ENCODE peak calls at places on chromosomes 12 and 14, in seven cellular contexts. N, W, A, Z, L, E and C are unnamed samples.

GRCh38 chr14:34865889-34866574 is 9.1 kb downstream of the BAZ1A start:
- DNase-seq in A (no peak), L (no peak), W (no peak), E (no peak), Z (no peak), N (no peak), C (no peak)

GRCh38 chr14:77303417-77304156 is 17.1 kb downstream of the POMT2 start:
- DNase-seq in Z (peak), E (peak), A (peak), W (no peak), N (peak), L (peak), C (no peak)

GRCh38 chr12:6135071-6135470 is 10.6 kb upstream of the VWF start:
- DNase-seq in E (peak), W (no peak), L (no peak), Z (peak), A (peak), N (no peak), C (no peak)

GRCh38 chr12:104457746-104458644 is 1.2 kb downstream of the CHST11 start:
- DNase-seq in Z (peak), N (no peak), A (peak), L (peak), W (peak), E (no peak), C (peak)

GRCh38 chr14:95313707-95314106 is 6.0 kb downstream of the CLMN start:
- DNase-seq in Z (peak), E (peak), A (peak), W (peak), N (peak), L (peak), C (no peak)

GRCh38 chr14:37824936-37825698 is 229.7 kb downstream of the TTC6 start:
- DNase-seq in W (no peak), Z (peak), A (peak), N (no peak), E (peak), L (no peak), C (no peak)

GRCh38 chr14:75826599-75826998 is 155.2 kb downstream of the TGFB3 start:
- DNase-seq in L (peak), E (no peak), N (no peak), A (peak), Z (peak), W (no peak), C (no peak)

GRCh38 chr12:9951026-9951652 is 19.0 kb upstream of the CLEC2A start:
- DNase-seq in E (no peak), W (no peak), Z (no peak), A (no peak), N (no peak), L (no peak), C (no peak)

GRCh38 chr12:897386-897785 is 52.1 kb downstream of the RAD52 start:
- DNase-seq in E (no peak), W (no peak), N (no peak), Z (no peak), A (no peak), L (no peak), C (no peak)

GRCh38 chr12:113463746-113464743 is 7.6 kb downstream of the LHX5 start:
- DNase-seq in L (no peak), W (peak), N (no peak), A (peak), E (no peak), Z (peak), C (peak)

GRCh38 chr14:99029150-99029915 is 242.7 kb downstream of the BCL11B start:
- DNase-seq in Z (no peak), W (no peak), E (no peak), N (no peak), A (no peak), L (no peak), C (no peak)

GRCh38 chr14:106842687-106843086 is 1316.3 kb downstream of the TMEM121 start:
- DNase-seq in Z (no peak), A (peak), W (no peak), N (no peak), E (no peak), L (no peak), C (no peak)
- TF ChIP-seq CTCF in Z (no peak), A (peak), W (peak), N (no peak), E (no peak), L (peak), C (peak)

DNA sequence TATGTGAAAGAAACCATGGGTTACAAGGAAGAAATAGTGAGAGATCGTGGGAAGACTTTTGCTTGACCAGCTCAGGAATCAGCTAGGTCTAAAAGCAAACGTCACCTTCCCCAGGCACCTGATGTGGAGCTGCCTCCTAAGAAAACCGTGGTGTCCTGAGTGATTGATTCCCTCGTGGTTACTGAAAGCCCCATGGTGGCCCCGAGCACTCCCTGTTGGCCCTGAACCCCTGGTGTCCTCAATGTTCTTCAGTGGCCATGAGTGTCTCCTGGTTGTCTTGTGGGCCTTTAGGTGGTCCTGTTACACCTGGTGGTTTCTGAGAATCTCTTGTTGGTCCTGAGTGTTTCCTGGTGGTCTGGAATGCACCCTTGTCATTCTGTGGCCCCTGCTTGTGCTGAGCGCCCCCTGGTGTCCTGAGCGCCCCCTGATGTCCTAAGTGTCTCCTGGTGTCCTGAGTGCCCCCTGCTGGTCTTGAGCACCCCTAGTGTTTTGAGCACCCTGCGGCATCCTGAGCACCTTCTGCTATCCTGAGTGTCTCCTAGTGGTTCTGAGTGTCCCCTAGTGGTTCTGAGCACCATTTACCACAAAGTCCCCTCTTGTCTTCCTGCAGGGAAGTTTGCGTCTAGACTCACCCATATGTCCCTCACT is 518.7 kb downstream of the TMEM121 start:
- DNase-seq in L (no peak), E (no peak), W (peak), Z (no peak), A (no peak), N (no peak), C (peak)
- TF ChIP-seq CTCF in L (no peak), E (no peak), W (peak), Z (no peak), A (peak), N (no peak), C (peak)

GRCh38 chr14:85535916-85536834 is 6.2 kb downstream of the FLRT2 start:
- DNase-seq in E (peak), W (no peak), N (no peak), A (peak), Z (peak), L (peak), C (no peak)
- TF ChIP-seq CTCF in E (peak), W (peak), N (no peak), A (peak), Z (peak), L (peak), C (no peak)

DNA sequence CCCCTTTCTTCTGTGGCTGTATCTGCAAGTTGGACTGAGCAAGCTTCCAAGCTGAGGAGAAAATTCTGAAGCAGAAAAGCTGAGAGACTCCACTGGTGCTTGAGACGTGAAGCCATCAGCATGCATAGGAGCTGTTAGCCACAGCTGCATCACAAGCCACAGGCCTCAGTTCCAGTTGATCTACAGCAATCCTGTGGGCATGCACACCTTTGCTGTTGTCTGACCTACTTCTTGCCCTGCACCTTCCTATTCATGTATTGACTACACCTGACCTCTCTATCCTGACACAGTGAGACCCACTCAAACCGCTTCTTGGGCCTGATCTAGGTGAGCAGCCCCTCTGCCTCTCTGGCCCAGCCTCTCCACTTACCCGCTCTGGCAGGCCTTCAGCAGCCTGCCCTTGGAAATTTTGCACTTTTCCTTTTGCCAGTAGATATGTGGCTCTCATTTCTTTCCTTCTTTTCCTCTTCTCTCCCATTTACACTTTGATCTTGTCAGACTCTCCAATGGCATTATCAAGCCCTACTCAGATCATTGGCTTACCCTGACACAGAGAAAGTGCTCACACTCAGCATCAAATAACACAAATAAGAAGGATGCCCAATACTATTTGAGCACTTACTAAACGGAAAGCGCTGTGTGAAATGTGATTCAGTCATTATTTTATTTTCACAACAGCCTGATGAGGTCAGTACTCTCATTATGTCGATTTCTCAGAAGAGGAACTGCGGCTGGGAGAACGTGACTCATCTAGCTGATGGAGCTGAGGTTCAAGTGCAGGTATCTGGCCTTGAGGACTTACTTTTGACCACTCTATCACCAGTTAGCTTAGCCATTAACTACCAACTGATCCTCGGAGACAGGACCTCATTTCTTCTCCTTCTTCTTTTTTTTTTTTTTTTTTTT is 21.9 kb upstream of the PTGR2 start:
- DNase-seq in E (peak), A (peak), N (no peak), W (no peak), Z (peak), L (peak), C (peak)
- TF ChIP-seq CTCF in E (no peak), A (no peak), N (no peak), W (no peak), Z (no peak), L (no peak), C (no peak)

GRCh38 chr12:65965358-65965757 is 141.1 kb downstream of the HMGA2 start:
- DNase-seq in Z (peak), N (no peak), A (peak), L (no peak), W (no peak), E (no peak), C (no peak)

GRCh38 chr12:65961731-65962130 is 137.4 kb downstream of the HMGA2 start:
- DNase-seq in L (no peak), E (no peak), N (no peak), W (no peak), A (no peak), Z (peak), C (no peak)

GRCh38 chr12:65959452-65959851 is 135.2 kb downstream of the HMGA2 start:
- DNase-seq in A (no peak), L (no peak), N (no peak), E (no peak), W (no peak), Z (peak), C (no peak)

GRCh38 chr12:65960820-65961691 is 136.8 kb downstream of the HMGA2 start:
- DNase-seq in Z (no peak), E (no peak), L (no peak), W (no peak), A (no peak), N (no peak), C (no peak)

GRCh38 chr12:65962921-65963883 is 138.9 kb downstream of the HMGA2 start:
- DNase-seq in Z (peak), A (no peak), N (no peak), E (peak), L (no peak), W (no peak), C (peak)
- TF ChIP-seq CTCF in Z (peak), A (peak), N (no peak), E (peak), L (peak), W (no peak), C (peak)